ENCODE peak calls at places on chromosomes 13 and 19, in seven cellular contexts. X is GM12878, O is K562, U is H1, G is HCT116, S is SK-N-SH, Y is HepG2. E is an unnamed sample. For H3K4me1, the result is how much of the 10 kb centered on the place peaks cover.

GRCh38 chr13:39209731-39210633 is 171.7 kb downstream of the NHLRC3 start:
- DNase-seq in S (no peak), O (no peak), Y (no peak), X (no peak), G (no peak), U (no peak), E (no peak)

GRCh38 chr19:55369651-55370304 is 485 bp downstream of the IL11 start:
- DNase-seq in S (peak), U (no peak), X (no peak), O (peak), G (no peak), Y (no peak), E (no peak)

GRCh38 chr13:60155978-60156377 is 7.8 kb downstream of the DIAPH3 start:
- DNase-seq in Y (no peak), S (no peak), U (no peak), G (no peak), O (no peak), X (no peak), E (no peak)

GRCh38 chr13:101654916-101655315 is 202.4 kb downstream of the ITGBL1 start:
- DNase-seq in G (no peak), X (no peak), Y (no peak), S (no peak), U (no peak), O (no peak), E (no peak)

GRCh38 chr13:113769881-113770280 is 10.9 kb downstream of the TMEM255B start:
- DNase-seq in S (no peak), Y (no peak), G (no peak), O (no peak), U (no peak), X (no peak), E (no peak)

GRCh38 chr13:40306817-40307216 is 359.6 kb downstream of the FOXO1 start:
- DNase-seq in X (no peak), O (no peak), Y (no peak), U (no peak), S (no peak), G (no peak), E (no peak)

GRCh38 chr13:101085551-101085950 is 330.8 kb downstream of the NALCN start:
- DNase-seq in X (no peak), U (no peak), G (no peak), O (no peak), S (no peak), Y (no peak), E (no peak)

GRCh38 chr13:46050771-46051170 is 1.8 kb downstream of the ZC3H13 start:
- DNase-seq in S (no peak), Y (no peak), G (no peak), U (no peak), X (no peak), O (no peak), E (no peak)

GRCh38 chr13:106555631-106556328 is 12.2 kb downstream of the ARGLU1 start:
- DNase-seq in U (no peak), S (no peak), G (no peak), O (no peak), Y (no peak), X (no peak), E (no peak)

GRCh38 chr19:28961772-28962500 is 251.0 kb downstream of the UQCRFS1 start:
- DNase-seq in O (no peak), G (no peak), U (no peak), Y (no peak), X (no peak), S (no peak), E (no peak)

GRCh38 chr13:39324806-39325311 is 278.1 kb downstream of the LHFPL6 start:
- DNase-seq in S (no peak), X (no peak), Y (no peak), O (no peak), U (no peak), G (no peak), E (no peak)

GRCh38 chr19:32876236-32876918 is 6.8 kb upstream of the SLC7A9 start:
- DNase-seq in S (no peak), G (no peak), O (no peak), U (no peak), Y (no peak), X (no peak), E (no peak)

GRCh38 chr19:14472202-14472961 is 2.8 kb downstream of the PTGER1 start:
- DNase-seq in S (peak), Y (no peak), O (peak), X (no peak), U (no peak), G (peak), E (no peak)

GRCh38 chr13:97354808-97355207 is 79.2 kb upstream of the RAP2A start:
- DNase-seq in S (no peak), X (no peak), Y (no peak), G (no peak), O (no peak), U (no peak), E (no peak)

GRCh38 chr13:99281811-99282263 is 23.7 kb upstream of the GPR18 start:
- DNase-seq in S (no peak), G (no peak), O (no peak), X (no peak), Y (no peak), U (no peak), E (no peak)

GRCh38 chr19:42407085-42407815 is 17.2 kb upstream of the CNFN start:
- DNase-seq in S (peak), X (no peak), O (no peak), Y (no peak), G (no peak), U (no peak), E (no peak)

GRCh38 chr13:99666146-99666805 is 165.0 kb downstream of the TM9SF2 start:
- DNase-seq in Y (no peak), G (no peak), S (no peak), X (no peak), U (no peak), O (no peak), E (no peak)

GRCh38 chr13:87234981-87235380 is 436.2 kb upstream of the SLITRK5 start:
- DNase-seq in Y (no peak), U (no peak), G (no peak), X (no peak), O (no peak), S (no peak), E (no peak)

GRCh38 chr13:109729031-109729870 is 57.1 kb downstream of the IRS2 start:
- DNase-seq in X (no peak), Y (no peak), U (no peak), G (no peak), O (no peak), S (peak), E (no peak)

GRCh38 chr13:79307866-79308298 is 98.2 kb downstream of the RBM26 start:
- DNase-seq in G (no peak), S (no peak), X (no peak), O (no peak), Y (no peak), U (no peak), E (no peak)

DNA sequence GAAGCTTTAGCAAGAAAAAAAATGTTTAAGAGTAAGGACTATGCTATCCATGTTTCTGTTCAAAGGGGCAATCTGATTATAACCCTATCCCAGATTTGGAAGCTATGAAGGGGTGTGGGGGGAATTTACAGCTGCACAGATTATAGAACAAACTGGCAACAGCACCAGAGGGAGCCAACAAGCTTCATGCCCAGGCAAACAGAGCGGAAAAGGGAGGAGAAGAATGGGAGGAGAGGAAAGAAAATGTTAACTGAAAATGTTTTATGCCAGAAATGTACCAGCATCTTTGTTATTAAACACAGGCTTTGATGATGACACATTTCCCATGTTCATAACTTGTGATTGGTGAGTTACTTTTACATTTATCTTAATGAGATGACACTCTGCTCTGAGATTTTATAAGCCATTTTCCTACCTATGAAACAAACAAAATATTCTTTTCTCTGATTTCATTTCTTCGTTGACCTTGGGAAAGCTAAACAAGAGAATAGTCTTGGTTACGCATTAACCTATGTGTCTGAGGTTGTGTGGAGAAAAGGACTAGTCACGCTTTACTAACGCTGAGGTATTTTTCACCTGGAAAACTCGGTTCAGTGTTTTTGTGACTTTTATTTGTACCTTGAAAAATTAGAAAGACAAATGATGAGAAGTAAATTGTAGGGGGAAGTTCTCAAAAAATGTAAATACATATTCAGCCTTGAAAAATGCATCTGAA is 235.9 kb upstream of the MIR17HG start:
- DNase-seq in G (no peak), X (no peak), S (no peak), Y (no peak), U (no peak), O (no peak), E (no peak)
- TF ChIP-seq CTCF in G (no peak), X (no peak), S (no peak), Y (no peak), U (no peak), O (no peak), E (no peak)

GRCh38 chr19:46426506-46427162 is 2.1 kb downstream of the PNMA8C start:
- DNase-seq in S (peak), Y (peak), G (no peak), O (peak), U (no peak), X (no peak), E (no peak)
- TF ChIP-seq SIN3A in S (peak), Y (peak), G (no peak), O (no peak), U (peak), X (no peak), E (no peak)

DNA sequence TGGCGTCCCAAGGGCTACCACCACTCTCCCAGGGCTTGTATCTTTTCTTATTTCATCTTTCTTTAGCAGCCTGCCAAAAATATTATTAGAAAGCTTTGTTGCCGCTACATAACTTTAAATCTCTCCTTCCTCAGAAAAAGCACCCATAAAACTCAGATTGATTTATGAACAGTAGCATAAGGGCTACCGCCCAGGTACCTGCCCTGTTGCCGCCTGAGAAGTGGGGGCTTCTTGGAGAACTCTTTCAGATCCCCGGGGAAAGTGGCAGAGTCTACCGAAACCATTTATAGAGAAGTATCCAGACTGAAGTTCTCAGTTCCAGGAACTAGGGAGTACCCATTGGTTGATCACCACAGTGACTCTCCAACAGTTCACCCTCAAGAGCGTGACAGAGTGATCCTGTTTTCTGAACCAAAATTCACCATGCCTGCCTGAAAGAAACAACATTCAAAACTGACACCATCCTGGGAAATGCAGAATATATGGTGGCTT is 697 bp upstream of the N4BP2L1 start:
- DNase-seq in U (no peak), G (no peak), O (no peak), X (no peak), Y (no peak), S (no peak), E (no peak)
- H3K4me1 ChIP-seq in U (under half), G (under half), O (under half), X (under half), Y (half or more), S (under half), E (under half)

DNA sequence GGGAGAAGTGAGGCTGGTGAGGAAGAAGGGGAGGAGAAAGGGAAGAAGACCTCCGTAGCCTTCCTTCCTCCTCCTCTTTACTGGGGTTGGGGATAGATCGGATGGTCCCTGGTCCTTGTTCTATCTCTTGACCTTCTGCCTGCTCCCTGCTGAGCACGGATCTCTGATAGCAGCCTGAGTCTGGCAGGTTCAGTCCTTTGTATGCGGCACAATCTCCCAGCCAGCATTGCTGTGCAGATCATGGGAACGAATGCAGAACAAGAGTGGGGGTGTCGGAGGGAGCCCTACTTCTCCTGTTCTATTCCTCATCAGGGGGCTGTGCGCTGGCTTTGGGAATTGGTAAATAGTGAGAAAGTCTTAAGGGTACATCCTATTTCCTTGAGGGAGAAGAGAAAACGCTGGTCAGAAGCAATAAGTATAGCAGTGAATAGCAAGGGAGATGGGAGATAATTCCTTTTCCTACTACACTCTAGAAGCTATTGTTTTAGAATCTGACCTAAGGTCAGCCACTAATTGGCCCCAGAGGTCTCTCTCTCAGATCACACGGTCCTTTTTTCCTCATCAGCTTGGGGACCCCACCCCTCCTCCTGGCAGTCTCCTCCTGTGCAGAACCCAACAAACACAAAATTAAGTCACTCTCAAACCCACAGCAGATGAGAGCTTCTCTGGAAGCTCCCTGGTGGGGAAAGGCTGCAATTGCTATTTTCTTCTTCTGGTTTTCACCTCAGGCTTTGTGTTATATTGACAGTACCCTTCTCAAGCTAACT is 41.0 kb downstream of the KL start:
- DNase-seq in S (peak), O (no peak), X (no peak), Y (peak), G (no peak), U (no peak), E (no peak)
- TF ChIP-seq CTCF in S (peak), O (no peak), X (peak), Y (peak), G (peak), U (peak), E (peak)

DNA sequence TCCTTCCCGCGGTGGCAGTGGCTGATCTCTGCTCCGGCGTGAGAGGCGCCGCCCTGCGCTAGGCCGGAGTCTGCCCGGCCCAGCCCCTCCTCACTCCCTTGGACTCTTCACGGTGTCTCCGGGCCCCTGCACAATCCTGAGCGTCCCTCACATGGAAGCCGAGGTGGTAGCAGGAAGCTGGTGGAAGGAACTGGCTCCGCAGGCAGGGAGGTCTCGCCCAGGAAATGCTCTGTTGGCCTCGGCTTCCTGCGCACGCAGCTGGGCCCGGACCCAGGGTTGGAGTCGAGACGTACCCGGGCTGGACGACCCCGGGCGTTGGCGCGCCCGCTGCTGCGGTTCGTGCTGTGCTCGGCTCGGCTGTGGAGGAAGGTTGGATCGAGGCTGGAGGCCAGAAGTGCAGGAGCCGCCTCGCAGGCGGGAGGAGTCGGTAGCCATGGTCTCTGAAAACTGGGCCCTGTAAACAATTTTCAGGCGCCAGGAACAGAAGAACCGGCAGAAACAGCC is 46.3 kb downstream of the ZNF724 start:
- DNase-seq in X (no peak), S (no peak), O (no peak), U (peak), G (no peak), Y (no peak), E (no peak)
- TF ChIP-seq SIN3A in X (no peak), S (no peak), O (no peak), U (no peak), G (no peak), Y (no peak), E (no peak)

E was measured in Panc1.